ENCODE peak calls at places on chromosome 14, in four cellular contexts. N is HepG2, J is H1, K is K562. I is an unnamed sample.

GRCh38 chr14:68148276-68148675 is 328.7 kb downstream of the RAD51B start:
- DNase-seq in J (no peak), K (no peak), N (no peak), I (no peak)

GRCh38 chr14:25267186-25267585 is 217.2 kb upstream of the STXBP6 start:
- DNase-seq in N (no peak), J (no peak), K (no peak), I (no peak)

GRCh38 chr14:51576899-51577298 is 74.8 kb upstream of the FRMD6 start:
- DNase-seq in J (no peak), K (no peak), N (no peak), I (no peak)

GRCh38 chr14:58540693-58541092 is 97.1 kb upstream of the DACT1 start:
- DNase-seq in N (no peak), J (no peak), K (no peak), I (no peak)

GRCh38 chr14:102560436-102561261 is 31.8 kb upstream of the RCOR1 start:
- DNase-seq in K (no peak), J (no peak), N (no peak), I (no peak)

GRCh38 chr14:53780156-53780555 is 176.5 kb downstream of the BMP4 start:
- DNase-seq in N (no peak), J (no peak), K (no peak), I (no peak)

GRCh38 chr14:75247286-75247922 is 31.2 kb upstream of the FOS start:
- DNase-seq in K (no peak), N (peak; percentile 77), J (no peak), I (no peak)

GRCh38 chr14:24777678-24778077 is 143.7 kb upstream of the GZMB start:
- DNase-seq in N (no peak), J (no peak), K (no peak), I (no peak)

GRCh38 chr14:89956294-89957009 is 725 bp downstream of the TDP1 start:
- DNase-seq in J (no peak), N (peak; percentile 46), K (no peak), I (peak; percentile 80)

GRCh38 chr14:30994681-30995620 is 30.5 kb upstream of the AP4S1 start:
- DNase-seq in K (no peak), N (no peak), J (no peak), I (peak; percentile 66)

GRCh38 chr14:95191445-95192199 is 34.3 kb upstream of the DICER1 start:
- DNase-seq in J (no peak), K (no peak), N (no peak), I (no peak)

GRCh38 chr14:32331227-32331597 is 2.1 kb downstream of the AKAP6 start:
- DNase-seq in N (no peak), J (no peak), K (peak; percentile 18), I (no peak)

GRCh38 chr14:71362920-71363584 is 455.8 kb downstream of the PCNX1 start:
- DNase-seq in J (no peak), N (no peak), K (no peak), I (no peak)

GRCh38 chr14:58455593-58456265 is 28.2 kb downstream of the KIAA0586 start:
- DNase-seq in J (peak; percentile 7), K (no peak), N (no peak), I (no peak)

DNA sequence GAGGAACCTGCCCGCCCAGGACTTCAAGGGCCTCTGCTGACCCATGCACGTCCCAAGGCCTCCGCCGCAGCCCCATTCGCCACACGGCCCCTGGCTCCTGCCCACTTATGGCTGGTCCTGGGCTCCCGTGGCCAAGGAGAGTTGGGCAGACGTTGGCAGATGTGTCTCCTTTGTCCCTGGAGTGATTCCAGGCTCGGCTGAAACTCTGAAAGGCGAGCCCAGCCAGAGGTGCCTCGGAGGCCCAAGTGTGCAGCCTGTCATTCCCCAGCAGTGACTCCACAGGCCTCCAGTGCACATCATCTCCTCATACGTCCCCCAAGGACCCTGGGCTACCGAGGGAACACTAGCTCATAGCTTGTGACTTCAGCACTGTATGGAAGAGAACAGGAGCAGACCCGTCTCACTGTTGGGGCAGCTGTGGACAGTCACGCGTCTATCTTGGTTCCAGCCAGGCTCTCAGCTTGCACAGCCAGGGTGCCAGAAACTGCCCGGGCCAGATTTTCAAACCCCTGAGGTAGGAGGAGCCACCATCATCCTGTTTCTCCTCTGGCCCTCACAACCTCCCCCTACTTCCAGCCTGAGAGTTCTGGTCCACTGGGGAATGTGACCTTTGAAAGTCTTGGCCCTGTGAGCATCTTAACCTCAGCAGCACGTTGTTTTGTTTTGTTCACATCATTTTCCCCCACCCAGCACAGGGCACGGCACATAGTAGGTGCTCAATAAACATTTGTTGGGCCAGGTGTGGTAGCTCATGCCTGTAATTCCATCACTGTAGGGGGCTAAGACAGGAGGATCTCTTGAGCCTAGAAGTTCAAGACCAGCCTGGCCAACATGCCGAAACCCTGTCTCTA is 50.2 kb downstream of the PSMA6 start:
- DNase-seq in N (no peak), J (no peak), K (no peak), I (no peak)
- TF ChIP-seq POLR2AphosphoS5 in N (no peak), J (no peak), K (no peak), I (no peak)

DNA sequence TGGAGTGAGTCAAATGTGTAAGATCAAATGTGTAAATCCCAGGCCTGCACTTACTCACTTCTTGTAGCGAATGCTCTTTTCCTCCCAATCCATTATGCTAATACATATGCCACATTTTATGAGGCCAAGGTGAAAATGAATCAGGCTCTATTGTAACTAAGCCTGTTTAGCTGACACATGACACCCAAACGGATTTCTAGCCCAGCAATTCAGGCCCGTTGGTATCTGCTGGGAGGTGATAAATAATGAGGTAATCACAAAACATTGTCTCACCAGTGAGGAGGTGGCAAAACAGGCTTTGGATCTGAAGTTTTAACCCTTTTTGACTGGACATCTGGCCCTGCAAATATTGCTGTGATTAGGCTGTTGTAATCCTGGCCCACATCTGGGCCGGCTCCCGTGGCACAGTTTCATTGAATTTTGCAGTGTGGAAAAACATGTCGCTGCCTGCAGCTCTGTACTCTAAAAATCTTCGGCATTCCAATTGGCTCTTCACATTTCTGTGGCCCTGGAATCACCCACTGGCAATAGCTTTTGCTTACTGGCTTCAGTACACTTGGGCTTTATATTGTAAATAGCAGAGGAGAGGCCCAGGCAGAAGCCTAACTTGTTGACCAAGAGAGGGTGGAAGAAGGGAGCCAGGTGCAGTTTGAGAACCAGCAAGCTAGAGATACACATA is 106.1 kb downstream of the PAX9 start:
- DNase-seq in J (no peak), N (no peak), K (peak; percentile 9), I (no peak)
- TF ChIP-seq JUN in J (no peak), N (no peak), K (no peak), I (no peak)

GRCh38 chr14:85535316-85535715 is 5.4 kb downstream of the FLRT2 start:
- DNase-seq in K (no peak), J (no peak), N (no peak), I (peak; percentile 56)

GRCh38 chr14:85533821-85534271 is 3.9 kb downstream of the FLRT2 start:
- DNase-seq in N (no peak), K (no peak), J (no peak), I (peak; percentile 24)

GRCh38 chr14:85532981-85533820 is 3.3 kb downstream of the FLRT2 start:
- DNase-seq in N (no peak), J (no peak), K (no peak), I (peak; percentile 88)

GRCh38 chr14:85534914-85535313 is 5.0 kb downstream of the FLRT2 start:
- DNase-seq in N (no peak), J (no peak), K (no peak), I (peak; percentile 47)

GRCh38 chr14:85534435-85534834 is 4.5 kb downstream of the FLRT2 start:
- DNase-seq in J (no peak), N (no peak), K (no peak), I (peak; percentile 41)
- TF ChIP-seq POLR2AphosphoS5 in J (no peak), N (no peak), K (no peak), I (no peak)

GRCh38 chr14:21884995-21885394 is 211.4 kb upstream of the OR4E1 start:
- DNase-seq in K (no peak), N (no peak), J (no peak), I (no peak)
- TF ChIP-seq JUN in K (no peak), N (no peak), J (no peak), I (no peak)

DNA sequence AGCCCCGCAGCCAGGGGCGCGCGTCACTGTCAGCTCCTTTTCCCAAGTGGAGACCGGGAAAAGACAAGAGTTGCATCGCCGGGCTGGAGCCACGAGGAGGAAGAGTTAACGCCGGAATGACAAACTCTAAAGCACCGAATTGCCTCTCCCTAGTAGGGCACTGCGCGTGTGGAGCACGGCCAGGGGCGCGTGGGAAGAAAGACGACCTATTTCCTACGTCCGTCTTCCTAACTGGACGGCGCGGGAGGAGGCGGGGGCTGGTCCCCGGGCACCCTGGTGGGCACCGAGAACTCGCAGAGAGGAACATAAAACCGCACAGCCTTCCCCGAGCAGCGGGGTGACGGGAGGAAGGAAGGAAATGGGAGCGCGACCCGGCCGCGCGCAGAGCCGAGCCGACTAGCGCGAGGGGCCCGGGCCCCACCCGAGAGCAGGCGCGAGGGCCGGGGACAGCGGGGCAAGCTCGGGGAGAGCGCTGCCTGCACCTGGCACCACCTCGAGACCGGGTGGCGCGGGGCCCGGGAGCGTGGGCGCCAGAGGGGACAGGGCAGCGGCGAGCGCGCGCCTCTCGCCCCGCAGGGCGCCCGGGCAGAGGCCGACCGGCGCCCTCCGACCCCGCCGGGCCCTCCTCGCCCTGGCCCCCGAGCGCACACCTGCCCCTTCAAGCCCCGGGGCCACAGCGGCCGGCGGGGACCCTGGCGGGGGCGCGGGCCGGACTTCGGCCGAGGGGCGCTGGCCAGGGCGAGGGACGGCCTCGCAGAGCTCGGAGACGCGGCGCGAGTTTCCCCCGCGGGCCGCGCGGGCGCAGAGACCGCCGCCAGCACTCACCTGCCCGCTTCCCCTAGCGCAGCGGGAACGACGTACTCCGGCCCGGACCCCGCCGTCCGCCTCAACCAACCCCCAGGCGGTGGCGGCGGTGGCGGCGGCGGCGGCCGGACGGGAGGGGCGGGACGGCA is 480 bp downstream of the SETD3 start:
- DNase-seq in J (no peak), K (peak; percentile 15), N (peak; percentile 16), I (peak; percentile 58)
- TF ChIP-seq POLR2AphosphoS5 in J (no peak), K (no peak), N (peak; percentile 24), I (no peak)

GRCh38 chr14:96204151-96205058 is at the start of gene BDKRB2:
- DNase-seq in J (peak; percentile 17), K (peak; percentile 10), N (peak; percentile 54), I (peak; percentile 33)
- TF ChIP-seq JUN in J (no peak), K (no peak), N (no peak), I (no peak)